ENCODE peak calls at places on chromosomes 16 and 17, in four cellular contexts. N is astrocyte of the cerebellum, O is AG04449, Q is AG09319. J is an unnamed sample.
A peak's percentile ranks its signal among the peaks of the same experiment; 100 is the strongest.

GRCh38 chr16:21952040-21952792 is 945 bp upstream of the UQCRC2 start:
- DNase-seq in Q (peak; percentile 7), N (peak; percentile 13), O (no peak), J (peak; percentile 52)

GRCh38 chr17:3772764-3773163 is 28.2 kb downstream of the ITGAE start:
- DNase-seq in O (no peak), N (no peak), Q (no peak), J (no peak)

GRCh38 chr17:2926019-2926650 is 129.9 kb downstream of the RAP1GAP2 start:
- DNase-seq in Q (peak; percentile 36), N (no peak), O (no peak), J (no peak)

GRCh38 chr17:83002118-83002805 is 77.1 kb upstream of the METRNL start:
- DNase-seq in O (no peak), Q (no peak), N (no peak), J (no peak)

GRCh38 chr16:3259097-3259496 is 2.7 kb upstream of the MEFV start:
- DNase-seq in Q (peak; percentile 30), N (no peak), O (no peak), J (no peak)

GRCh38 chr17:43860077-43860725 is 13.2 kb downstream of the CD300LG start:
- DNase-seq in N (no peak), O (no peak), Q (no peak), J (no peak)

GRCh38 chr17:41547921-41548843 is 20.1 kb upstream of the KRT19 start:
- DNase-seq in O (peak; percentile 95), Q (peak; percentile 92), N (peak; percentile 73), J (no peak)

GRCh38 chr17:64978138-64978537 is 58.9 kb upstream of the LRRC37A3 start:
- DNase-seq in Q (no peak), O (no peak), N (no peak), J (no peak)

GRCh38 chr17:14301279-14301760 is 439 bp downstream of the HS3ST3B1 start:
- DNase-seq in Q (no peak), N (no peak), O (no peak), J (peak; percentile 33)
- TF ChIP-seq CTCF in Q (peak; percentile 2), N (no peak), O (no peak), J (no peak)

GRCh38 chr17:50541916-50542688 is 4.9 kb upstream of the SPATA20 start:
- DNase-seq in O (no peak), Q (peak; percentile 44), N (no peak), J (peak; percentile 90)
- TF ChIP-seq CTCF in O (peak; percentile 53), Q (peak; percentile 16), N (no peak), J (no peak)

DNA sequence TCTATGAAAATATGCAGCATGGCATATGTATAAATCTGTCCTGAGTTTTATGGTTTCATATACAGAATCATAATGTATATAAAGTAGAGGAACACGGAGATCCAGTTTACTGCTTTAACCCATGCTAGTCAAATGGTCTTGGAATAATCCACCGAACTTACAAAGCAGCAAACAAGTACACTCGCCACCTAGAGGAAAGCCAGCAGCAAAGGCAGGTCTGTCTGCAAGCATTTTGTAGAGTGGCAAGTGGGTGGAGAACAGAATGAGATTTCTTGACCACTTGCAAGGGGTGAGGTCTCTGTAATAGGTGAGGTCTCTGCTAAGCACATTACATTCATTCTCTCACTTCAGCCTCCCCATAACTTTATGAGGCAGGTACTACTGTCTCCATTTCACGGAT is 308.3 kb downstream of the CA10 start:
- DNase-seq in Q (no peak), N (no peak), O (no peak), J (no peak)
- TF ChIP-seq CTCF in Q (no peak), N (no peak), O (no peak), J (no peak)

DNA sequence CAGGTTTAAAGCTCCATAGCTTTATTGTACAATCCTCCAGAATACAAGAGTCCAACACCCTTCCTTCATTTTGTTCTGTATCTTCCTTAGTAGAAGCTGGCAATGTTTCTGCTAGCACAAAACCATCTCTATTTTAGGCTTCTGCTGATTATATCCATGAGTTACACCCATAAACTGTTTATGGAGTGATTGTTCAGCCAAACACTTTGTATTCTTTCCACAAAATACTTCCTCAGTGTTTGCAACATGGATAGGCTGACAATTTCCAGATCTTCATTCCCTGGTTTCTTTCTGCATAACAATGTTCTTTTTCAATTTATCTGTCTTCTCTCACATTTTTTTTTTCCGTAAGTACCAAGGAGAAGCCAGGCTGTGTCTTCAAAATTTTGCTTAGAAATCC is 839.9 kb upstream of the CDH8 start:
- DNase-seq in N (no peak), Q (no peak), O (no peak), J (no peak)
- TF ChIP-seq CTCF in N (no peak), Q (no peak), O (no peak), J (no peak)

GRCh38 chr16:69311533-69312388 is 611 bp downstream of the VPS4A start:
- DNase-seq in Q (no peak), N (no peak), O (no peak), J (peak; percentile 49)
- TF ChIP-seq CTCF in Q (no peak), N (no peak), O (no peak), J (no peak)

J was measured in endothelial cell.